ENCODE peak calls at places on chromosomes 12 and 14, in four cellular contexts. P is upper lobe of left lung, V is HepG2, D is A549. L is an unnamed sample.

GRCh38 chr14:64324461-64325255 is 30.5 kb upstream of the ESR2 start:
- DNase-seq in P (no peak), V (no peak), D (no peak), L (no peak)

GRCh38 chr12:87813476-87814234 is 215.5 kb downstream of the C12orf50 start:
- DNase-seq in P (no peak), V (no peak), D (peak), L (no peak)

GRCh38 chr14:100761481-100761880 is 34.8 kb downstream of the DLK1 start:
- DNase-seq in P (no peak), V (no peak), D (no peak), L (no peak)

GRCh38 chr12:69123311-69123710 is 116.1 kb upstream of the CPSF6 start:
- DNase-seq in P (no peak), V (no peak), D (no peak), L (no peak)

GRCh38 chr14:33573296-33573695 is 377.6 kb downstream of the EGLN3 start:
- DNase-seq in P (no peak), V (no peak), D (no peak), L (no peak)

GRCh38 chr12:6089041-6089823 is 35.2 kb downstream of the VWF start:
- DNase-seq in P (no peak), V (peak), D (no peak), L (no peak)

GRCh38 chr14:67575684-67576083 is 24.4 kb downstream of the PIGH start:
- DNase-seq in P (no peak), V (no peak), D (no peak), L (no peak)

GRCh38 chr12:87272846-87273245 is 756.4 kb downstream of the C12orf50 start:
- DNase-seq in P (no peak), V (no peak), D (no peak), L (no peak)

GRCh38 chr12:124046206-124046740 is 73.3 kb downstream of the ZNF664 start:
- DNase-seq in P (no peak), V (no peak), D (no peak), L (no peak)

GRCh38 chr12:112386726-112387125 is 4.5 kb upstream of the HECTD4 start:
- DNase-seq in P (no peak), V (peak), D (no peak), L (no peak)

DNA sequence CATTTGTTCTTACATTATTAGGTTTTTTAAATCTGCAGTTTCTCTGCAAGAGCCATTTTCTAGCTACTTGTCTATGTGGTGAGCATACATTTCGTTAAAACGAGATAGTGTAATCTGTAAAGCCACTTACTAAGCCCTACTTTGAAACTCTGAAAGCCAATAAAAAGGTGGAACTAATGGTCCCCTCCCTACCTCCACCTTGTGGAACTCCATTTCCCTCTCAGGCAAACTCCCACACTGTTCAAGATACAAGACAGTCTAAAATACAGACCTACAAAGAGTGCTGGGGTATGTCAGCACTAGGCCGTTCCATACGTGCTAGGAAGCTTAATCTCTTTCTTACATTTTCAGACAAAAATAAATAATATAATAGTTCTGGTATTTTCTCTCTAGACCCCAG is 74.1 kb downstream of the DUSP6 start:
- DNase-seq in P (no peak), V (no peak), D (no peak), L (no peak)
- TF ChIP-seq CTCF in P (no peak), V (no peak), D (no peak), L (no peak)

GRCh38 chr12:25252946-25253345 is 2.2 kb upstream of the KRAS start:
- DNase-seq in P (no peak), V (no peak), D (no peak), L (no peak)

GRCh38 chr12:25249951-25250738 is 584 bp downstream of the KRAS start:
- DNase-seq in P (peak), V (no peak), D (peak), L (peak)

GRCh38 chr12:25248732-25249131 is 2.0 kb downstream of the KRAS start:
- DNase-seq in P (no peak), V (no peak), D (no peak), L (no peak)

GRCh38 chr12:25251749-25252148 is 1.0 kb upstream of the KRAS start:
- DNase-seq in P (no peak), V (no peak), D (no peak), L (no peak)

DNA sequence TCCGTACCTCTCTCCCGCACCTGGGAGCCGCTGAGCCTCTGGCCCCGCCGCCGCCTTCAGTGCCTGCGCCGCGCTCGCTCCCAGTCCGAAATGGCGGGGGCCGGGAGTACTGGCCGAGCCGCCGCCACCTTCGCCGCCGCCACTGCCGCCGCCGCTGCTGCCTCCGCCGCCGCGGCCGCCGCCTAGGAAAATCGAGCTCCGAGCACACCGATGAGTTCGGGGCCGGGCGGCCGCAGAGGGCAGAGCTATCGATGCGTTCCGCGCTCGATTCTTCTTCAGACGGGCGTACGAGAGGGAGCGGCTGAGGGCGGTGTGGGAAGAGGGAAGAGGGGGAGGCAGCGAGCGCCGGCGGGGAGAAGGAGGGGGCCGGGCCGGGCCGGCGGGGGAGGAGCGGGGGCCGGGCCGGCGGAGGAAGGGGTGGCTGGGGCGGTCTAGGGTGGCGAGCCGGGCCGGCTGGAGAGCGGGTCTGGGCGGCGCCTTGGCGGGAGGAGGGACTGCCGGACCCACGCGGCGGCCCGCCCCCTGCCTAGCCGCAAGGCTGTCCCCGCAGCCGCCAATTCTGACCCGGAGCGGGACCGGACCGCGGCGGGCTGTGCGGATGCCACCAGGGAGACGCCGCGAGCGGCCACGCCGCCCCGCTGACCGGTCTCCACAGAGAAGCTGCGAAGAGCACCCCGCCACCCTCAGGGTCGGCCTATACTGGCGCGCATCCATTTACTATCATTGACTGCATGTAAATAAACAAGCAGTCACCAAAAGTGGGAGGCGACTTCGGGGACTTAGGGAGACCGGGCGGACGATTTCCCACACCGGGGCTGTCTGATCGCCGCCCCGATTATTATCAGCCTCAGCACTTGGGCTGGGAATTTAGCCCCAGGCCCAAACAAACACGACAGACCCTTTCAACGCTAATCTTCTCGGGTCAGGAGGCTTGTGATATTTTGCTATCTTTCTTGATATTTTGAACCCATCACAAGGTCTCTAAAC is at the start of gene KRAS:
- DNase-seq in P (peak), V (peak), D (peak), L (peak)
- TF ChIP-seq EP300 in P (no peak), V (no peak), D (no peak), L (peak)

GRCh38 chr14:89933002-89933401 is 21.5 kb downstream of the EFCAB11 start:
- DNase-seq in P (no peak), V (no peak), D (no peak), L (no peak)

GRCh38 chr14:89941830-89942377 is 12.6 kb downstream of the EFCAB11 start:
- DNase-seq in P (no peak), V (no peak), D (no peak), L (no peak)

DNA sequence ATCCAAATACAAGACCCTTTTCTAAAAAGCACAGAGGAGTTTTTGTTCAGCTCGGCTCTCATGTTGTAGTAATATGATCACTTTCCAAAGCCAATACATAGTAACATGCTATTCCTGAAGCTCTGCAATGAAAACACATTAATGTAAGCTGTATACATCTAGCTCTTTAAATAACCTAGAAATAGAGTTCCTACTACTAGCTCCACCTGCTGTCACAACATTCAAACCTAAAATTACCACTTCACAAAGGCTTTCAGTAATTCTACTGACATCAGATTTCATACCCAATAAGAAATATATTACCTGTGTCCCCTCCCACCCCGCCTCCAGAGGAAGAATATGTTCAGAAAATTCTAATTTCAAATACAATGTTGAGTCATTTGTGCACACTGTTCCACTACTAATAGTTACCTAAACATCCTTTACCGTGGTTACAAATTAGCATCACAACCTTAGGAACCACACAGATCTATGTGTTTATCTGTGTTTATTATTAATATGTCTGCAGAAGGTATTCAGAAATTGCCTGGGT is 17.8 kb downstream of the EFCAB11 start:
- DNase-seq in P (no peak), V (no peak), D (no peak), L (no peak)
- TF ChIP-seq CTCF in P (no peak), V (peak), D (peak), L (no peak)

DNA sequence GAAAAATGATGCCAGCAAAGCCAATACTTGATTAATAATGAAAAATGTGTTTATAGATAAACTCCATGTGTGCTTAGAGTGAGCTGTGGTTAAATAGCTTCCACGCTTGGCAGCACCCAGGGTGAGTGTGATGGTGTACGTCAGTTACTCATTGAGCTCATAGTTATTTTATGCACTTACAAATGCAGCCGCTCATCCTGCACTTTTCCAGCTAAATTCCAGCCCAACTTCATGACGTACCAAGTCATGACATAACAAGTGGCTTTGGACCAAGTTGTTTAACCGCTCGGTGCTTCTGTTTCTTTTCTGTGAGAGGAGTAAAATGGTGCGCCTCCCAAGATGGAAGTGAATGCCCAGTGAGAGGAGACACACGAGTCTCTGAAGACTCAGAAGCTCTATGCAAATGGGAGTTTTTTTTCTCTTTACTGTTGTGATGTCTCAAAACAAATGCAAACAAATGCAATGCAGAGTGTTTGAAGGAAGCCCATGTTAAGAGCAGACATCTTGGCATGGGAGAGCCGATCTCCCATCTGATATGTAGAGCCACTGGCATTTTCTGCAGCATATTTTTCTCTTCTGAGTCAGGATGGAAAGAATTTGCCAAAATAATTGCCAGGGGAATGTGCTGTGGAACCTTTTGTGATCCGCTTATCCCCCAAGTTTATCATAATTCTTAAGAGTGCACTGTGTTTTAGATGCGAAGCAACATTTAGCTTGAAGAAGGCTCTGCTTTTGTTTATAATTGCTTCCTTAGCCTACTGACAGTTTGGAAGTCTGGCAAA is 72.2 kb downstream of the FBXW8 start:
- DNase-seq in P (no peak), V (no peak), D (no peak), L (no peak)
- TF ChIP-seq EP300 in P (no peak), V (no peak), D (no peak), L (no peak)

GRCh38 chr14:106808907-106809306 is 1282.5 kb downstream of the TMEM121 start:
- DNase-seq in P (no peak), V (no peak), D (no peak), L (no peak)
- TF ChIP-seq CTCF in P (no peak), V (no peak), D (no peak), L (no peak)

DNA sequence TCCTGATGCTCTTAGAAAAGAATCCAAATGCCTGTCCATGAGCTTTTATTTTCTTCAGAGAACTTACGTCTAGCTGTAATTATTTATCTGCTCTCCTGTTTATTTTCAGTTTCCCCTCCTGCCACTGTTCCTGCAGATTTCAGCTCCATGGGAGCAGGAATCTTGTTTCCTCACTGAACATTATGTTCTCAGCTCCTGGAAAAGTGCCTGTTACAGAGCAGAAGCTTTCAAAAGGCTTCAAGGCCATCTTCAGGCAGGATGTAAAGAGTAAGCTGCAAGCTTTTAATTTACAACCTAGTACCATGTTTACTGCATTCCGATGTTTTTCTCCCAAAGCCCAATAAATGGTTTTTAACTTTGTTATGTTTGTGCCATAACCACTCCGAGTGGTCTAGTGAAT is 98.4 kb upstream of the BTG1 start:
- DNase-seq in P (no peak), V (no peak), D (no peak), L (no peak)
- TF ChIP-seq EP300 in P (no peak), V (no peak), D (no peak), L (peak)